ENCODE peak calls at places on chromosomes 12 and 14, in five cellular contexts. S is stomach, G is spleen, U is HCT116, B is astrocyte. C is an unnamed sample.

GRCh38 chr14:32754209-32754608 is 184.5 kb upstream of the NPAS3 start:
- DNase-seq in S (no peak), G (no peak), U (no peak), B (no peak), C (no peak)

GRCh38 chr12:79451988-79452387 is 238.8 kb downstream of the PAWR start:
- DNase-seq in S (peak; percentile 25), G (peak; percentile 30), U (no peak), B (peak; percentile 91), C (peak; percentile 97)

GRCh38 chr12:122319312-122319638 is 53.0 kb upstream of the VPS33A start:
- DNase-seq in S (no peak), G (no peak), U (no peak), B (no peak), C (no peak)

GRCh38 chr12:22230280-22230794 is 104.2 kb downstream of the ST8SIA1 start:
- DNase-seq in S (no peak), G (no peak), U (no peak), B (peak; percentile 74), C (peak; percentile 17)

GRCh38 chr12:20044836-20045235 is 323.5 kb upstream of the PDE3A start:
- DNase-seq in S (no peak), G (no peak), U (no peak), B (peak; percentile 26), C (peak; percentile 11)

GRCh38 chr12:100391856-100392255 is 35.0 kb downstream of the SLC17A8 start:
- DNase-seq in S (peak; percentile 31), G (no peak), U (no peak), B (no peak), C (no peak)

GRCh38 chr14:101865288-101865687 is 99.1 kb upstream of the DYNC1H1 start:
- DNase-seq in S (no peak), G (no peak), U (no peak), B (peak; percentile 32), C (no peak)

GRCh38 chr12:54549774-54550451 is 512 bp downstream of the PDE1B start:
- DNase-seq in S (no peak), G (peak; percentile 77), U (no peak), B (no peak), C (no peak)

GRCh38 chr14:104560586-104560945 is 19.0 kb upstream of the C14orf180 start:
- DNase-seq in S (no peak), G (no peak), U (no peak), B (no peak), C (no peak)

GRCh38 chr14:29925106-29925722 is 2.4 kb downstream of the PRKD1 start:
- DNase-seq in S (no peak), G (no peak), U (no peak), B (peak; percentile 83), C (peak; percentile 9)

GRCh38 chr14:22314183-22314820 is 274.7 kb downstream of the DAD1 start:
- DNase-seq in S (no peak), G (no peak), U (peak; percentile 60), B (peak; percentile 30), C (peak; percentile 63)

GRCh38 chr12:1494856-1495255 is 99.5 kb downstream of the FBXL14 start:
- DNase-seq in S (no peak), G (no peak), U (no peak), B (no peak), C (no peak)

GRCh38 chr14:79809849-79810612 is 401.3 kb downstream of the DIO2 start:
- DNase-seq in S (no peak), G (no peak), U (no peak), B (no peak), C (peak; percentile 45)

GRCh38 chr14:32756173-32756572 is 182.5 kb upstream of the NPAS3 start:
- DNase-seq in S (no peak), G (no peak), U (no peak), B (no peak), C (no peak)

GRCh38 chr12:29245246-29245645 is 96.2 kb downstream of the FAR2 start:
- DNase-seq in S (no peak), G (no peak), U (no peak), B (peak; percentile 29), C (no peak)

GRCh38 chr12:24820872-24821271 is 128.0 kb downstream of the BCAT1 start:
- DNase-seq in S (no peak), G (no peak), U (no peak), B (peak; percentile 84), C (peak; percentile 72)

GRCh38 chr14:105118646-105119409 is 49.7 kb downstream of the JAG2 start:
- DNase-seq in S (no peak), G (no peak), U (no peak), B (no peak), C (no peak)

GRCh38 chr12:125161712-125162023 is 96.4 kb downstream of the AACS start:
- DNase-seq in S (no peak), G (no peak), U (no peak), B (no peak), C (no peak)

GRCh38 chr14:28308727-28309126 is 457.9 kb upstream of the FOXG1 start:
- DNase-seq in S (no peak), G (no peak), U (no peak), B (peak; percentile 97), C (peak; percentile 61)

GRCh38 chr14:22850944-22851790 is 14.8 kb downstream of the MMP14 start:
- DNase-seq in S (peak; percentile 92), G (peak; percentile 76), U (no peak), B (peak; percentile 98), C (peak; percentile 94)

GRCh38 chr12:78403681-78404080 is 460.9 kb upstream of the SYT1 start:
- DNase-seq in S (no peak), G (no peak), U (no peak), B (peak; percentile 87), C (peak; percentile 68)

GRCh38 chr12:46382425-46382973 is 9.9 kb upstream of the SLC38A2 start:
- DNase-seq in S (no peak), G (no peak), U (no peak), B (no peak), C (no peak)

GRCh38 chr12:87827638-87828264 is 201.4 kb downstream of the C12orf50 start:
- DNase-seq in S (no peak), G (no peak), U (peak; percentile 64), B (peak; percentile 85), C (no peak)

GRCh38 chr12:121224591-121224990 is 14.7 kb downstream of the P2RX4 start:
- DNase-seq in S (no peak), G (no peak), U (no peak), B (no peak), C (no peak)

GRCh38 chr14:100320157-100320856 is 2.8 kb upstream of the SLC25A47 start:
- DNase-seq in S (no peak), G (no peak), U (no peak), B (no peak), C (no peak)
- H3K27ac ChIP-seq in S (no peak overlapping the region), G (no peak overlapping the region), U (no peak overlapping the region), B (no peak overlapping the region), C (no peak overlapping the region)

DNA sequence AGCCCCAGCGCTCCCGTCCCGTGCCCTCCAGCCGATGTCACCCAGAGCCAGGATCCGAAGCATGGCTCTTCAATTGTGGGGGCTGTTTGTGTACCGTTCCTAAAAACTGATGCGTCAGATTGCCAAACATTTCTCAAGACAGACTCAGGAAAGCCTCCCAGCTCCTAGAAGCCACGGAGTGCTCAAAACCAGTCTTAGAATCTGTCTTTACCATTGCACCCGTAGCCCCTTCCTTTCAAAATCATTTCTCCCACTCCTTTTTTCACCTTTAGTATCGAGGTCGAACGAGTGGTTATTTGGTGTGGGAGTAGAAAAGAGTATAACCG is 557 bp downstream of the STK38L start:
- DNase-seq in S (no peak), G (no peak), U (no peak), B (no peak), C (no peak)
- TF ChIP-seq CTCF in S (no peak), G (no peak), U (no peak), B (no peak), C (no peak)

DNA sequence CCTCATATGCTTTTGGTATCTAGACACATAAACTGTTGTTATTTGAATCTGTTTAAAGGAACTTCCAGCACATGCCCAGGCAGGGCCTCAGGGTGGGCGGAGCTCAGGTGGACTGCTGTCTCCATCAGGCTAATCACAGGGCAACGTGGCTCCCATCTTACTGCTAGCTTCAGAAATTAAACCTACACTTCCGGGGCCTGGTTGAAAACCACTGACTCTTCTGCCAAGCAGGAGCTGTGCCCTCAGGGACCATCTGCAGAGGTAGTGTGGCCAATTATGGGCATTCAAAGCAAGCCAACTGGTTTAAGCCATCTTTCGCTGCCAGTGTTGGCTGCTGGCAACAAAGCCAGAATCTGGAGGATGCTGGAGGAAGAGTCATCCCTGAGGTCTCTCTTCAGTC is 97.5 kb downstream of the TMX1 start:
- DNase-seq in S (no peak), G (no peak), U (no peak), B (no peak), C (no peak)
- H3K36me3 ChIP-seq in S (no peaks in the 10 kb centered on the region), G (no peaks in the 10 kb centered on the region), U (no peaks in the 10 kb centered on the region), B (no peaks in the 10 kb centered on the region), C (no peaks in the 10 kb centered on the region)

DNA sequence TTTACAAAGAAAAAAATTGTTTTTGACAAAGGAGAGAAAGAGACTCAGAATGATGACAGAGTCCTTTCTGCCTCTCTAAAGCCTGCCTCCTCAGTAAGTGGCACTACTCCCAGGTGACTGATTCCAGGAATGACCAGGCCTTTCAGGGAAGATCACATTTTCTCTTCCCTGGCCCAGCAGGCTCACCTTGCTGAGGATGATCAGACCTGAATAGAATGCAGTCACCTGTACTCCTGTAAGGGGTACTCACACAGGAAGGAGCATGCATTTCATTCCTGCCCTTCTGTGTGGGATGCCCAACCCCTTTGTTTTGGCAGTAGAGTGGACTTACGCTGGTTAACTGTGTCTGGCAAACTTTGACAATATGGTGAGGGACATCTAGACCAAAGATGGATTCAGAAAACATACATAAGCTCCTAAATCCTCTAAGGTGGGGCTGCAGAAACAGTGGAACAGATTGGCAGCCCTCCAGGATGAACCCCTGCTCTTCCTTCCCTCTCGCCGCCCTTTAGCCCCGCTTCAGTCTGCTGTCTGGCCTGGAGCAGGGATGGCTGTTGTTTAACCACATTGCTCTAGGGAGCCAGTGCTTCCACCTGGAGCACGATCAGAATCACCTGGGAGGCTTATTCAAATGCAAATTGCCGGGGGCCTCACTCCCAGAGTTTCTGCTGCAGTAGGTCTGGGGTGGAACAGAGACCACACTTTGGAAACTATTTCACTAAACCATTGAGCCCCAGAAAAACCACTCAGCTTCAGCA is 29.8 kb downstream of the ERG28 start:
- DNase-seq in S (no peak), G (no peak), U (no peak), B (no peak), C (no peak)
- H3K27ac ChIP-seq in S (no peak overlapping the region), G (peak overlapping the region; percentile 58), U (no peak overlapping the region), B (no peak overlapping the region), C (no peak overlapping the region)

DNA sequence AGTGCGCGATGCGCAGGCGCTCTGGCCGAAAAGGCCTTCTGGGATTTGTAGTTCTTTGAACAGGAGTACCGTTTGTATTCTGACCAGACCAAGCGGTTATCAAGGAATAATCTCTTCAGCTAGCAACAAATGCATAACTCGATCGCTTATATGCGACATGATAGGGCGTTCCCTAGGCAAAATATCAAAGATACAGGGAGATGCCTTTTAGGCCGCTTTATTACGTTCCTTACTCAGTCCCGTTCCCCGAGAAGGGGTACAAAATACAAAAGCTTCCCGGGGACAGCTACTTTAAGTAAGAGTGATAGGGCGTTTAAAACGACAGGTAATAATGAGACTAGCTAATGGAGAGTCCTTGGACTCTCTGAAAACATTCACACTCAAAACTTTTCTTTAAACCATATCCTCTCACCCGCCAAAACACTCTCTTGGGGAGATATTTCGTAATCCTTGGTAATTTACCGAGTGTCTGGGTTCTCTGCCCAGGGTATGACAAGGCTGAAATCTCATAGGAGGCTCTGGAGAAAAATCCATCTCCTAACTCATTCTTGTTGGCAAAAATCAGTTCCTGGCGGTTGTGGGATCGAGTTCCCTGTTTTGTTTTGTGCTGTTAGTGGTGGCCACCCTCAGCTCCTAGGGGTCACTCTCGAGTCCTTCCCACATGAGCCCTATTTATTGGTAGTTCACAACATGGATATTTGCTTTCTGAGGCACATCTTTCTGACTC is 412 bp upstream of the SNW1 start:
- DNase-seq in S (no peak), G (no peak), U (no peak), B (peak; percentile 24), C (peak; percentile 94)
- TF ChIP-seq CTCF in S (no peak), G (no peak), U (peak; percentile 49), B (peak; percentile 4), C (peak; percentile 37)